ENCODE peak calls at places on chromosomes 11 and 22, in six cellular contexts. A is fibroblast of lung, J is endothelial cell, F is Peyer's patch, V is mesothelial cell of epicardium, C is brain microvascular endothelial cell. I is an unnamed sample.

GRCh38 chr22:30881361-30882180 is 87.0 kb downstream of the MORC2 start:
- DNase-seq in A (no peak), J (no peak), F (no peak), V (peak), C (no peak), I (no peak)

GRCh38 chr22:44870021-44870420 is 117.6 kb downstream of the ARHGAP8 start:
- DNase-seq in A (no peak), J (no peak), F (no peak), V (no peak), C (no peak), I (no peak)

GRCh38 chr11:126358763-126359160 is 3.3 kb downstream of the ST3GAL4 start:
- DNase-seq in A (no peak), J (no peak), F (no peak), V (no peak), C (no peak), I (no peak)

GRCh38 chr11:129290966-129291365 is 84.7 kb upstream of the BARX2 start:
- DNase-seq in A (no peak), J (no peak), F (no peak), V (no peak), C (no peak), I (no peak)

GRCh38 chr11:57777969-57778317 is 16.3 kb downstream of the CTNND1 start:
- DNase-seq in A (no peak), J (no peak), F (no peak), V (no peak), C (peak), I (no peak)

GRCh38 chr11:114162719-114163123 is 103.2 kb downstream of the ZBTB16 start:
- DNase-seq in A (peak), J (no peak), F (peak), V (peak), C (peak), I (peak)

GRCh38 chr11:27317751-27318150 is 45.3 kb downstream of the CCDC34 start:
- DNase-seq in A (peak), J (no peak), F (no peak), V (no peak), C (peak), I (peak)

GRCh38 chr22:43007519-43008102 is 7.3 kb downstream of the PACSIN2 start:
- DNase-seq in A (no peak), J (no peak), F (no peak), V (no peak), C (peak), I (peak)

GRCh38 chr22:43884600-43885318 is 7.1 kb downstream of the PNPLA5 start:
- DNase-seq in A (peak), J (peak), F (peak), V (peak), C (peak), I (no peak)

GRCh38 chr11:67666676-67667489 is 7.5 kb downstream of the ALDH3B2 start:
- DNase-seq in A (no peak), J (no peak), F (no peak), V (no peak), C (no peak), I (no peak)

GRCh38 chr11:117187007-117187406 is 8.5 kb downstream of the SIDT2 start:
- DNase-seq in A (no peak), J (no peak), F (no peak), V (no peak), C (no peak), I (no peak)

GRCh38 chr11:69657911-69658605 is 17.1 kb downstream of the LTO1 start:
- DNase-seq in A (no peak), J (peak), F (no peak), V (peak), C (no peak), I (no peak)

GRCh38 chr11:58575377-58576020 is at the start of gene LPXN:
- DNase-seq in A (no peak), J (no peak), F (peak), V (no peak), C (peak), I (peak)

GRCh38 chr11:56910046-56910753 is 78.5 kb upstream of the OR5AK2 start:
- DNase-seq in A (no peak), J (no peak), F (no peak), V (no peak), C (no peak), I (no peak)

GRCh38 chr11:72924568-72925190 is 110.5 kb downstream of the ATG16L2 start:
- DNase-seq in A (peak), J (no peak), F (no peak), V (no peak), C (peak), I (peak)

GRCh38 chr22:37283393-37283937 is 1.2 kb downstream of the CYTH4 start:
- DNase-seq in A (no peak), J (no peak), F (peak), V (no peak), C (no peak), I (no peak)

GRCh38 chr11:124762077-124762623 is at the start of gene ESAM:
- DNase-seq in A (no peak), J (peak), F (peak), V (no peak), C (no peak), I (no peak)

GRCh38 chr22:29230916-29231875 is 25.5 kb downstream of the EMID1 start:
- DNase-seq in A (no peak), J (no peak), F (no peak), V (no peak), C (no peak), I (no peak)

GRCh38 chr11:19992998-19993397 is 167.3 kb downstream of the DBX1 start:
- DNase-seq in A (no peak), J (no peak), F (no peak), V (no peak), C (no peak), I (no peak)

GRCh38 chr11:118476676-118477075 is 40.4 kb downstream of the KMT2A start:
- DNase-seq in A (peak), J (no peak), F (no peak), V (no peak), C (peak), I (no peak)

GRCh38 chr11:104907521-104908185 is 9.4 kb upstream of the CASP12 start:
- DNase-seq in A (peak), J (no peak), F (no peak), V (no peak), C (no peak), I (peak)

GRCh38 chr11:65380460-65381126 is 1.9 kb downstream of the SLC25A45 start:
- DNase-seq in A (no peak), J (no peak), F (no peak), V (no peak), C (no peak), I (no peak)

GRCh38 chr22:45948081-45948648 is 28.8 kb downstream of the WNT7B start:
- DNase-seq in A (no peak), J (no peak), F (no peak), V (no peak), C (no peak), I (no peak)
- TF ChIP-seq CTCF in A (no peak), J (no peak), F (no peak), V (no peak), C (no peak), I (no peak)

GRCh38 chr11:44326615-44327475 is 16.9 kb upstream of the ALX4 start:
- DNase-seq in A (no peak), J (no peak), F (no peak), V (no peak), C (no peak), I (no peak)
- TF ChIP-seq CTCF in A (no peak), J (no peak), F (no peak), V (no peak), C (peak), I (no peak)

GRCh38 chr22:24043957-24044356 is 32.9 kb downstream of the CABIN1 start:
- DNase-seq in A (no peak), J (no peak), F (no peak), V (no peak), C (no peak), I (no peak)
- TF ChIP-seq CTCF in A (no peak), J (no peak), F (no peak), V (no peak), C (no peak), I (no peak)

GRCh38 chr11:86487670-86488069 is 113.0 kb downstream of the CCDC81 start:
- DNase-seq in A (no peak), J (no peak), F (no peak), V (no peak), C (no peak), I (no peak)
- TF ChIP-seq CTCF in A (no peak), J (no peak), F (no peak), V (no peak), C (no peak), I (no peak)

DNA sequence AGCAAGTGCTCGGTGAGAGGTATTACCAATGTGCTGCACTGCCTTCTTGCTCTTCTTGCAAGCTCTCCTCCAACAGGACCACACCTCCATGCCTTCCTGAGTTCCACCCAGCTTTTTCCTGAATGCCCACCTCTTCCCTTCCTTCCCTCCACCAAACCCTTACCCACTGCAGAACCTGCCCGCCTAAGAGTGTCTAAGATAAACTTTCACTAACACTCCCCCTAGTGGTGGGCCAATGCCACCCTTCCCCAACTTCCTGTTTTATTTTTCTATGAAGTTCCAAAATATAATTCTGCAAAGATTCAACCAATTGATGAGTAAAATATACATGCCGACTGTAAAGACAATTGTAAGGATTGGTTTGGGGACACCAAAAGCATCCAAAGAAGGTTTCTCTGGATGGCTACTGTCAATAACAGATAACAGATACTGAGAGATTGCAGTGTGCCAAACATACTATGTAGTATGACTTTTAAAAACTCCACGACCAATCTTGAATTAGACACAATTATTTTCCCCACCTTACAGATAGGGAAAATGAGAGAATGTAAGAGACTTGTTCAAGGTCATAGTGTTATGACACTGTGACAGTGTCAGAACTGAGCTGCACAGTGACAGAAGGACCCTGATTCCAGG is 38.6 kb upstream of the BMAL1 start:
- DNase-seq in A (peak), J (peak), F (peak), V (peak), C (peak), I (peak)
- TF ChIP-seq CTCF in A (peak), J (peak), F (peak), V (peak), C (peak), I (peak)

DNA sequence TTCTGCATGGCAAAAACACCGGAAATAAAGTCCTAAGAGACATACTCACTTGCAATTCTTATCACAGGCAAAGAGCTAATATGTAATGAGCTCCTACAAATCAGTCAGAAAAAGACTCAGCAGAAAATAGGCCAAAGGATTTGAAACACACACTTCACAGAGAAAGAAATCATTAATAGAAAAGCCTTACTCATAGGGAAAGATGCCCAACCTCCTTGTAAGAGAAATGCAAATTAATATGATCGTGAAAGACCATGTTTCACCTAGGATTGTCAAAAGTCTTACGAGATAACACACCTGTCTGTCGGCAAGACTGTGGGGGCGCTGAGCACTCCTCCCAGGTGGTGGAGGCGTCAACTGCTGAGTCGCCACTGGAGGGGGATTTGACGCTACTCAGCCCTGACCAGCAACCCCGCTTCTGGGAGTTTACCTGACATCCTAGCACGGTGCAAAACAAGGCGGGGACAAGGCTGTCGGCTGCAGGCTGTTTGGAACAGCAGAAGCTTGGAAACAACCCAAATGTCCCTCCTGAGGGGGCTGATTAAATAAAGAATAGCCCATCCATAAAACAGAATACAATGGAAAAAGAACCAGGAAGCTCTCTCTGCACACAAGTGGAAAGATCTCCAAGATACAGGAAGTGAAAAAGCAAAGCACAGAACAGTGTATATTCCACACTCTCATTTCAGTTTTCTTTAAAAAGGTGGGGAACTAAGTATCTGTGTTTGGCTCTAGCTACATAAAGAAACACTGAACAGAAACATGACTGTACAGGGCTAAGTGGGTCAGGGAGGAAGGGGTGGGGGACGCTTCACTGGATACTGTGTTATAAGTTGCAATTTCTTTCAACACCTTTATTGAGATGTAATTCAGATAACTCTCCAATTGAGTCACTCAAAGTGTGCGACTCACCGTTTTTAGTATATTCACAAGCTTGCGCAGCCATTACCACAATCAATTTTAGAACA is 11.5 kb downstream of the CSNK1E start:
- DNase-seq in A (peak), J (no peak), F (peak), V (no peak), C (no peak), I (no peak)
- TF ChIP-seq CTCF in A (no peak), J (no peak), F (no peak), V (no peak), C (no peak), I (peak)

GRCh38 chr22:48320048-48320655 is 1507.5 kb downstream of the BRD1 start:
- DNase-seq in A (no peak), J (no peak), F (no peak), V (no peak), C (no peak), I (no peak)

GRCh38 chr22:48320671-48321515 is 1506.8 kb downstream of the BRD1 start:
- DNase-seq in A (no peak), J (no peak), F (no peak), V (no peak), C (no peak), I (no peak)

GRCh38 chr22:48318173-48318572 is 1509.5 kb downstream of the BRD1 start:
- DNase-seq in A (no peak), J (no peak), F (no peak), V (no peak), C (no peak), I (no peak)

GRCh38 chr22:48318575-48319320 is 1508.9 kb downstream of the BRD1 start:
- DNase-seq in A (no peak), J (no peak), F (no peak), V (no peak), C (no peak), I (no peak)

DNA sequence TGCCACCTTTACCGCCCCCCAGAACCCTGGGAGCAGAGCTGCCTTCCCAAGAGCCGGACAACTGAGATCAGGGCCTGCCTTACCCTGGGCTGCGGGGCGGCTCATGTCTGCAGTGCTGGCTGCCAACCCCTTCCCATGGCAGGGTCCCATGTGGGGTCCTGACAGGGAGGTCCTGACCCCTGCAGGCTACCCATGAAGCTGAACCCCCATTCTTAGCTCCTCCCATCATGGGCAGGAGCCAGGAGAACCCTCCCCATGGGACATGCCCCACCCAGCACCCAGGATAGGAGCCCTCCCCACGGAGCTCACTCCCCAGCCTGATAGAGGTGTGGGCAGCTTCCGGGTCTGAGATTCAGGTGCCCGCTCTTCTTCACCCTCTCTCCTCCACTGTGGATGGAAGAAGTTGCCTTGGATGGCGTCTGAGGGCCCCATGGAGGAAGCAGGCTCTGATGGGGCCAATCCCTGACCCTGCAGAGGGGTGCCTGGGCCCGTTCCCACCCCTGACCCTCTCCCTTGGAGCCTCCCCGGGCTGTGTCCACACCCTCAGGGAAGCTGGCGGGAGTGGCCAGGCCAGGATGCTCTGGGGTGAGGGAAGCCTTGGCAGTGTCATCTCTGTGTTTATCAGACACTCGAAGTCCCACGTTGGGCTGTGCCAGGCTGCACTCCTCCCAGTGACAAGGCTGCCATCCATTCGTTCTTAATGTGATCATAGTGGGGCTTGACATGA is 1508.2 kb downstream of the BRD1 start:
- DNase-seq in A (no peak), J (no peak), F (no peak), V (no peak), C (no peak), I (no peak)
- TF ChIP-seq CTCF in A (no peak), J (no peak), F (no peak), V (no peak), C (no peak), I (no peak)

GRCh38 chr11:34356130-34356529 is 1.7 kb downstream of the ABTB2 start:
- DNase-seq in A (no peak), J (no peak), F (no peak), V (no peak), C (no peak), I (no peak)
- TF ChIP-seq CTCF in A (no peak), J (no peak), F (no peak), V (no peak), C (peak), I (no peak)

I was measured in HFFc6.